ENCODE peak calls at places on chromosomes 4 and X, in seven cellular contexts. One of them, this sample, is unnamed.

GRCh38 chrX:129781134-129782014 is 1.6 kb downstream of the SASH3 start:
- DNase-seq in CD8-positive, alpha-beta memory T cell: peak; percentile 73
- DNase-seq in dorsolateral prefrontal cortex: no peak
- DNase-seq in H1: no peak
- DNase-seq in stomach: peak; percentile 50
- DNase-seq in left ventricle myocardium inferior: no peak
- DNase-seq in prostate gland: no peak
- DNase-seq in this sample: peak; percentile 67

GRCh38 chr4:170088686-170089085 is 1.1 kb downstream of the AADAT start:
- DNase-seq in CD8-positive, alpha-beta memory T cell: no peak
- DNase-seq in dorsolateral prefrontal cortex: no peak
- DNase-seq in H1: no peak
- DNase-seq in stomach: no peak
- DNase-seq in left ventricle myocardium inferior: no peak
- DNase-seq in prostate gland: no peak
- DNase-seq in this sample: no peak

GRCh38 chrX:105477351-105477750 is 256.9 kb upstream of the TEX13A start:
- DNase-seq in CD8-positive, alpha-beta memory T cell: no peak
- DNase-seq in dorsolateral prefrontal cortex: no peak
- DNase-seq in H1: no peak
- DNase-seq in stomach: no peak
- DNase-seq in left ventricle myocardium inferior: no peak
- DNase-seq in prostate gland: no peak
- DNase-seq in this sample: no peak

GRCh38 chrX:1488141-1488540 is 35.4 kb upstream of the ASMTL start:
- DNase-seq in CD8-positive, alpha-beta memory T cell: no peak
- DNase-seq in dorsolateral prefrontal cortex: no peak
- DNase-seq in H1: no peak
- DNase-seq in stomach: no peak
- DNase-seq in left ventricle myocardium inferior: no peak
- DNase-seq in prostate gland: no peak
- DNase-seq in this sample: no peak

GRCh38 chrX:9706426-9706825 is 59.2 kb downstream of the GPR143 start:
- DNase-seq in CD8-positive, alpha-beta memory T cell: no peak
- DNase-seq in dorsolateral prefrontal cortex: no peak
- DNase-seq in H1: no peak
- DNase-seq in stomach: no peak
- DNase-seq in left ventricle myocardium inferior: no peak
- DNase-seq in prostate gland: no peak
- DNase-seq in this sample: no peak

GRCh38 chrX:65677954-65678469 is 10.6 kb downstream of the MSN start:
- DNase-seq in CD8-positive, alpha-beta memory T cell: no peak
- DNase-seq in dorsolateral prefrontal cortex: no peak
- DNase-seq in H1: no peak
- DNase-seq in stomach: no peak
- DNase-seq in left ventricle myocardium inferior: no peak
- DNase-seq in prostate gland: peak; percentile 5
- DNase-seq in this sample: no peak

GRCh38 chrX:16664626-16665025 is 14.7 kb downstream of the S100G start:
- DNase-seq in CD8-positive, alpha-beta memory T cell: no peak
- DNase-seq in dorsolateral prefrontal cortex: no peak
- DNase-seq in H1: no peak
- DNase-seq in stomach: no peak
- DNase-seq in left ventricle myocardium inferior: no peak
- DNase-seq in prostate gland: no peak
- DNase-seq in this sample: no peak

GRCh38 chr4:105666693-105667092 is 41.8 kb downstream of the INTS12 start:
- DNase-seq in CD8-positive, alpha-beta memory T cell: no peak
- DNase-seq in dorsolateral prefrontal cortex: no peak
- DNase-seq in H1: no peak
- DNase-seq in stomach: no peak
- DNase-seq in left ventricle myocardium inferior: no peak
- DNase-seq in prostate gland: no peak
- DNase-seq in this sample: no peak

GRCh38 chrX:114905251-114905650 is 112.2 kb downstream of the IL13RA2 start:
- DNase-seq in CD8-positive, alpha-beta memory T cell: no peak
- DNase-seq in dorsolateral prefrontal cortex: no peak
- DNase-seq in H1: no peak
- DNase-seq in stomach: no peak
- DNase-seq in left ventricle myocardium inferior: no peak
- DNase-seq in prostate gland: no peak
- DNase-seq in this sample: no peak

GRCh38 chr4:75950416-75950815 is 9.6 kb upstream of the NAAA start:
- DNase-seq in CD8-positive, alpha-beta memory T cell: no peak
- DNase-seq in dorsolateral prefrontal cortex: no peak
- DNase-seq in H1: no peak
- DNase-seq in stomach: no peak
- DNase-seq in left ventricle myocardium inferior: no peak
- DNase-seq in prostate gland: no peak
- DNase-seq in this sample: no peak

GRCh38 chr4:115944146-115944905 is 830.9 kb upstream of the NDST4 start:
- DNase-seq in CD8-positive, alpha-beta memory T cell: no peak
- DNase-seq in dorsolateral prefrontal cortex: no peak
- DNase-seq in H1: no peak
- DNase-seq in stomach: no peak
- DNase-seq in left ventricle myocardium inferior: no peak
- DNase-seq in prostate gland: no peak
- DNase-seq in this sample: no peak

GRCh38 chrX:95884196-95884595 is 800.4 kb upstream of the DIAPH2 start:
- DNase-seq in CD8-positive, alpha-beta memory T cell: no peak
- DNase-seq in dorsolateral prefrontal cortex: no peak
- DNase-seq in H1: no peak
- DNase-seq in stomach: no peak
- DNase-seq in left ventricle myocardium inferior: no peak
- DNase-seq in prostate gland: peak; percentile 51
- DNase-seq in this sample: no peak

GRCh38 chrX:101744085-101744484 is 84.4 kb upstream of the ARMCX2 start:
- DNase-seq in CD8-positive, alpha-beta memory T cell: no peak
- DNase-seq in dorsolateral prefrontal cortex: no peak
- DNase-seq in H1: no peak
- DNase-seq in stomach: no peak
- DNase-seq in left ventricle myocardium inferior: no peak
- DNase-seq in prostate gland: no peak
- DNase-seq in this sample: no peak

GRCh38 chrX:109974906-109975655 is 27.8 kb upstream of the TMEM164 start:
- DNase-seq in CD8-positive, alpha-beta memory T cell: no peak
- DNase-seq in dorsolateral prefrontal cortex: no peak
- DNase-seq in H1: no peak
- DNase-seq in stomach: no peak
- DNase-seq in left ventricle myocardium inferior: no peak
- DNase-seq in prostate gland: no peak
- DNase-seq in this sample: no peak

GRCh38 chr4:94244087-94244828 is 36.6 kb downstream of the SMARCAD1 start:
- DNase-seq in CD8-positive, alpha-beta memory T cell: no peak
- DNase-seq in dorsolateral prefrontal cortex: no peak
- DNase-seq in H1: no peak
- DNase-seq in stomach: no peak
- DNase-seq in left ventricle myocardium inferior: no peak
- DNase-seq in prostate gland: no peak
- DNase-seq in this sample: no peak
- H3K27me3 ChIP-seq in CD8-positive, alpha-beta memory T cell: no peaks in the 10 kb centered on the region
- H3K27me3 ChIP-seq in dorsolateral prefrontal cortex: no peaks in the 10 kb centered on the region
- H3K27me3 ChIP-seq in H1: no peaks in the 10 kb centered on the region
- H3K27me3 ChIP-seq in stomach: no peaks in the 10 kb centered on the region
- H3K27me3 ChIP-seq in left ventricle myocardium inferior: no peaks in the 10 kb centered on the region
- H3K27me3 ChIP-seq in prostate gland: no peaks in the 10 kb centered on the region
- H3K27me3 ChIP-seq in this sample: no peaks in the 10 kb centered on the region

GRCh38 chr4:16082038-16082423 is 1.8 kb downstream of the PROM1 start:
- DNase-seq in CD8-positive, alpha-beta memory T cell: no peak
- DNase-seq in dorsolateral prefrontal cortex: no peak
- DNase-seq in H1: no peak
- DNase-seq in stomach: no peak
- DNase-seq in left ventricle myocardium inferior: no peak
- DNase-seq in prostate gland: no peak
- DNase-seq in this sample: no peak
- H3K27me3 ChIP-seq in CD8-positive, alpha-beta memory T cell: peaks cover 18% of the 10 kb centered on the region
- H3K27me3 ChIP-seq in dorsolateral prefrontal cortex: peaks cover 61% of the 10 kb centered on the region
- H3K27me3 ChIP-seq in H1: peaks cover 1% of the 10 kb centered on the region
- H3K27me3 ChIP-seq in stomach: no peaks in the 10 kb centered on the region
- H3K27me3 ChIP-seq in left ventricle myocardium inferior: peaks cover 64% of the 10 kb centered on the region
- H3K27me3 ChIP-seq in prostate gland: peaks cover 10% of the 10 kb centered on the region
- H3K27me3 ChIP-seq in this sample: peaks cover 49% of the 10 kb centered on the region

GRCh38 chr4:8575457-8575856 is 4.7 kb upstream of the GPR78 start:
- DNase-seq in CD8-positive, alpha-beta memory T cell: no peak
- DNase-seq in dorsolateral prefrontal cortex: no peak
- DNase-seq in H1: no peak
- DNase-seq in stomach: no peak
- DNase-seq in left ventricle myocardium inferior: no peak
- DNase-seq in prostate gland: no peak
- DNase-seq in this sample: no peak
- H3K27me3 ChIP-seq in CD8-positive, alpha-beta memory T cell: no peaks in the 10 kb centered on the region
- H3K27me3 ChIP-seq in dorsolateral prefrontal cortex: peaks cover 9% of the 10 kb centered on the region
- H3K27me3 ChIP-seq in H1: no peaks in the 10 kb centered on the region
- H3K27me3 ChIP-seq in stomach: peaks cover 5% of the 10 kb centered on the region
- H3K27me3 ChIP-seq in left ventricle myocardium inferior: peaks cover 50% of the 10 kb centered on the region
- H3K27me3 ChIP-seq in prostate gland: peaks cover 11% of the 10 kb centered on the region
- H3K27me3 ChIP-seq in this sample: peaks cover 16% of the 10 kb centered on the region

GRCh38 chr4:71258323-71258722 is 80.5 kb upstream of the SLC4A4 start:
- DNase-seq in CD8-positive, alpha-beta memory T cell: no peak
- DNase-seq in dorsolateral prefrontal cortex: no peak
- DNase-seq in H1: no peak
- DNase-seq in stomach: no peak
- DNase-seq in left ventricle myocardium inferior: no peak
- DNase-seq in prostate gland: no peak
- DNase-seq in this sample: no peak

GRCh38 chr4:71257761-71258160 is 81.1 kb upstream of the SLC4A4 start:
- DNase-seq in CD8-positive, alpha-beta memory T cell: no peak
- DNase-seq in dorsolateral prefrontal cortex: no peak
- DNase-seq in H1: no peak
- DNase-seq in stomach: no peak
- DNase-seq in left ventricle myocardium inferior: no peak
- DNase-seq in prostate gland: no peak
- DNase-seq in this sample: no peak

GRCh38 chr4:71254451-71255012 is 84.3 kb upstream of the SLC4A4 start:
- DNase-seq in CD8-positive, alpha-beta memory T cell: no peak
- DNase-seq in dorsolateral prefrontal cortex: no peak
- DNase-seq in H1: no peak
- DNase-seq in stomach: no peak
- DNase-seq in left ventricle myocardium inferior: no peak
- DNase-seq in prostate gland: no peak
- DNase-seq in this sample: no peak

GRCh38 chr4:71259305-71259704 is 79.5 kb upstream of the SLC4A4 start:
- DNase-seq in CD8-positive, alpha-beta memory T cell: no peak
- DNase-seq in dorsolateral prefrontal cortex: peak; percentile 81
- DNase-seq in H1: no peak
- DNase-seq in stomach: no peak
- DNase-seq in left ventricle myocardium inferior: no peak
- DNase-seq in prostate gland: no peak
- DNase-seq in this sample: no peak

GRCh38 chr4:71255966-71256365 is 82.9 kb upstream of the SLC4A4 start:
- DNase-seq in CD8-positive, alpha-beta memory T cell: no peak
- DNase-seq in dorsolateral prefrontal cortex: no peak
- DNase-seq in H1: no peak
- DNase-seq in stomach: no peak
- DNase-seq in left ventricle myocardium inferior: no peak
- DNase-seq in prostate gland: no peak
- DNase-seq in this sample: no peak
- H3K27me3 ChIP-seq in CD8-positive, alpha-beta memory T cell: no peaks in the 10 kb centered on the region
- H3K27me3 ChIP-seq in dorsolateral prefrontal cortex: no peaks in the 10 kb centered on the region
- H3K27me3 ChIP-seq in H1: no peaks in the 10 kb centered on the region
- H3K27me3 ChIP-seq in stomach: no peaks in the 10 kb centered on the region
- H3K27me3 ChIP-seq in left ventricle myocardium inferior: no peaks in the 10 kb centered on the region
- H3K27me3 ChIP-seq in prostate gland: no peaks in the 10 kb centered on the region
- H3K27me3 ChIP-seq in this sample: no peaks in the 10 kb centered on the region

GRCh38 chr4:7410470-7410869 is 24.3 kb downstream of the PSAPL1 start:
- DNase-seq in CD8-positive, alpha-beta memory T cell: no peak
- DNase-seq in dorsolateral prefrontal cortex: peak; percentile 1
- DNase-seq in H1: no peak
- DNase-seq in stomach: no peak
- DNase-seq in left ventricle myocardium inferior: no peak
- DNase-seq in prostate gland: no peak
- DNase-seq in this sample: peak; percentile 4
- H3K27me3 ChIP-seq in CD8-positive, alpha-beta memory T cell: no peaks in the 10 kb centered on the region
- H3K27me3 ChIP-seq in dorsolateral prefrontal cortex: no peaks in the 10 kb centered on the region
- H3K27me3 ChIP-seq in H1: peaks cover 26% of the 10 kb centered on the region
- H3K27me3 ChIP-seq in stomach: no peaks in the 10 kb centered on the region
- H3K27me3 ChIP-seq in left ventricle myocardium inferior: peaks cover 24% of the 10 kb centered on the region
- H3K27me3 ChIP-seq in prostate gland: no peaks in the 10 kb centered on the region
- H3K27me3 ChIP-seq in this sample: no peaks in the 10 kb centered on the region